ENCODE peak calls at places on chromosomes 3 and 15, in five cellular contexts. S is NCI-H1105 treated with DMSO at 0.1 percent for 48 hours, Y is AG08395, L is endothelial cell, Q is NCI-H2029. H is an unnamed sample.

GRCh38 chr3:35028157-35028556 is 611.2 kb upstream of the ARPP21 start:
- DNase-seq in S (no peak), Y (no peak), L (no peak), Q (no peak), H (no peak)

GRCh38 chr15:59191855-59192237 is 14.8 kb upstream of the LDHAL6B start:
- DNase-seq in S (no peak), Y (peak), L (no peak), Q (no peak), H (peak)

GRCh38 chr3:128369881-128370642 is 96.6 kb downstream of the DNAJB8 start:
- DNase-seq in S (no peak), Y (no peak), L (no peak), Q (no peak), H (no peak)

GRCh38 chr3:106457278-106458210 is 588.7 kb upstream of the CBLB start:
- DNase-seq in S (no peak), Y (peak), L (no peak), Q (peak), H (peak)

GRCh38 chr15:99720533-99720932 is 12.7 kb downstream of the LYSMD4 start:
- DNase-seq in S (no peak), Y (no peak), L (no peak), Q (no peak), H (no peak)

GRCh38 chr3:46892285-46893145 is 15.0 kb downstream of the PTH1R start:
- DNase-seq in S (peak), Y (peak), L (peak), Q (peak), H (peak)

GRCh38 chr15:61115241-61115640 is 113.9 kb downstream of the RORA start:
- DNase-seq in S (no peak), Y (peak), L (no peak), Q (no peak), H (peak)

GRCh38 chr3:111723293-111723963 is 128.3 kb upstream of the ZBED2 start:
- DNase-seq in S (peak), Y (peak), L (no peak), Q (peak), H (peak)

GRCh38 chr3:155286745-155287144 is 6.7 kb downstream of the STRIT1 start:
- DNase-seq in S (no peak), Y (no peak), L (no peak), Q (no peak), H (no peak)

GRCh38 chr3:51702156-51702555 is 4.7 kb upstream of the GRM2 start:
- DNase-seq in S (no peak), Y (no peak), L (no peak), Q (no peak), H (no peak)

H was measured in stromal cell of bone marrow.